ENCODE peak calls at places on chromosome 7, in six cellular contexts. X is naive thymus-derived CD4-positive, alpha-beta T cell; R is NCI-H345; C is amniotic stem cell; I is stimulated activated CD8-positive, alpha-beta memory T cell treated with anti-CD3 and anti-CD28 coated beads, Interleukin-7, amount 100 ng/mL, for 4 hours; S is HFFc6. W is an unnamed sample.

GRCh38 chr7:95327356-95327755 is 3.0 kb upstream of the PON1 start:
- DNase-seq in X (no peak), R (no peak), C (no peak), I (no peak), S (no peak), W (no peak)

GRCh38 chr7:30771859-30772429 is 727 bp downstream of the MINDY4 start:
- DNase-seq in X (no peak), R (peak), C (no peak), I (no peak), S (no peak), W (no peak)

GRCh38 chr7:147941316-147941715 is 649.2 kb upstream of the C7orf33 start:
- DNase-seq in X (no peak), R (no peak), C (no peak), I (no peak), S (no peak), W (no peak)

GRCh38 chr7:67018940-67019339 is 22.3 kb downstream of the TYW1 start:
- DNase-seq in X (no peak), R (no peak), C (no peak), I (no peak), S (no peak), W (no peak)

GRCh38 chr7:43625453-43625852 is 42.5 kb downstream of the STK17A start:
- DNase-seq in X (no peak), R (no peak), C (no peak), I (peak), S (no peak), W (no peak)

GRCh38 chr7:129258649-129259389 is 34.0 kb downstream of the AHCYL2 start:
- DNase-seq in X (no peak), R (peak), C (no peak), I (no peak), S (no peak), W (no peak)

GRCh38 chr7:98995111-98995510 is 116.8 kb downstream of the TRRAP start:
- DNase-seq in X (no peak), R (no peak), C (no peak), I (no peak), S (no peak), W (no peak)

GRCh38 chr7:4162845-4163564 is 519.1 kb upstream of the FOXK1 start:
- DNase-seq in X (no peak), R (no peak), C (no peak), I (no peak), S (no peak), W (no peak)

GRCh38 chr7:113086431-113086888 is at the start of gene GPR85:
- DNase-seq in X (peak), R (peak), C (peak), I (no peak), S (peak), W (no peak)

GRCh38 chr7:63038987-63039386 is 959.7 kb upstream of the ZNF722 start:
- DNase-seq in X (no peak), R (no peak), C (no peak), I (no peak), S (no peak), W (no peak)

GRCh38 chr7:121493553-121493952 is 97.4 kb upstream of the FAM3C start:
- DNase-seq in X (no peak), R (no peak), C (no peak), I (no peak), S (no peak), W (no peak)

GRCh38 chr7:45073031-45073842 is 15.5 kb downstream of the NACAD start:
- DNase-seq in X (no peak), R (no peak), C (no peak), I (no peak), S (no peak), W (no peak)

GRCh38 chr7:29132980-29133379 is 13.4 kb downstream of the CPVL start:
- DNase-seq in X (no peak), R (no peak), C (no peak), I (no peak), S (no peak), W (no peak)

GRCh38 chr7:91031757-91032156 is 232.5 kb upstream of the FZD1 start:
- DNase-seq in X (no peak), R (no peak), C (no peak), I (no peak), S (no peak), W (no peak)

GRCh38 chr7:139915864-139916716 is 87.0 kb downstream of the TBXAS1 start:
- DNase-seq in X (peak), R (no peak), C (peak), I (peak), S (peak), W (peak)

GRCh38 chr7:157234271-157234670 is 95.5 kb downstream of the UBE3C start:
- DNase-seq in X (no peak), R (no peak), C (no peak), I (no peak), S (no peak), W (no peak)

GRCh38 chr7:2522780-2523433 is 3.3 kb downstream of the LFNG start:
- DNase-seq in X (no peak), R (peak), C (no peak), I (no peak), S (peak), W (no peak)

GRCh38 chr7:107394831-107395230 is 75.0 kb upstream of the GPR22 start:
- DNase-seq in X (no peak), R (no peak), C (no peak), I (no peak), S (peak), W (no peak)

GRCh38 chr7:135510603-135511183 is 791 bp upstream of the CNOT4 start:
- DNase-seq in X (no peak), R (peak), C (no peak), I (no peak), S (peak), W (no peak)

GRCh38 chr7:128841961-128842673 is 11.9 kb downstream of the FLNC start:
- DNase-seq in X (peak), R (peak), C (no peak), I (no peak), S (no peak), W (no peak)

GRCh38 chr7:116182023-116182422 is 28.3 kb upstream of the TES start:
- DNase-seq in X (no peak), R (no peak), C (no peak), I (no peak), S (no peak), W (no peak)

GRCh38 chr7:135449467-135449866 is 60.4 kb downstream of the CNOT4 start:
- DNase-seq in X (no peak), R (no peak), C (no peak), I (no peak), S (no peak), W (no peak)